ENCODE peak calls at places on chromosomes 1 and 21, in nine cellular contexts. U is activated naive CD4-positive, alpha-beta T cell; E is NCI-H1105; A is EL; Z is RPMI7951; C is Caki2; S is mucosa of descending colon; N is GM04504; Y is naive thymus-derived CD4-positive, alpha-beta T cell. B is an unnamed sample.

GRCh38 chr1:200129480-200129879 is 102.0 kb downstream of the NR5A2 start:
- DNase-seq in U (no peak), E (no peak), A (no peak), Z (no peak), C (no peak), S (no peak), N (no peak), Y (peak), B (no peak)

GRCh38 chr1:244280859-244281258 is 170.8 kb downstream of the ADSS2 start:
- DNase-seq in U (no peak), E (no peak), A (peak), Z (peak), C (peak), S (no peak), N (no peak), Y (no peak), B (no peak)

GRCh38 chr1:207025144-207025880 is 7.2 kb downstream of the C1orf116 start:
- DNase-seq in U (no peak), E (no peak), A (peak), Z (peak), C (peak), S (no peak), N (no peak), Y (no peak), B (peak)

GRCh38 chr1:3911981-3912808 is 12.1 kb upstream of the C1orf174 start:
- DNase-seq in U (no peak), E (no peak), A (no peak), Z (no peak), C (no peak), S (no peak), N (no peak), Y (no peak), B (no peak)

GRCh38 chr1:67616394-67616985 is 68.5 kb upstream of the GADD45A start:
- DNase-seq in U (no peak), E (no peak), A (peak), Z (no peak), C (no peak), S (no peak), N (no peak), Y (no peak), B (no peak)

GRCh38 chr21:27802816-27803475 is 836.1 kb upstream of the ADAMTS5 start:
- DNase-seq in U (no peak), E (peak), A (peak), Z (peak), C (peak), S (no peak), N (no peak), Y (peak), B (peak)

GRCh38 chr1:107061886-107062285 is 5.4 kb downstream of the PRMT6 start:
- DNase-seq in U (no peak), E (no peak), A (no peak), Z (no peak), C (no peak), S (no peak), N (no peak), Y (no peak), B (no peak)

GRCh38 chr1:205343431-205344009 is 13.2 kb downstream of the KLHDC8A start:
- DNase-seq in U (no peak), E (peak), A (no peak), Z (no peak), C (no peak), S (no peak), N (no peak), Y (no peak), B (peak)

GRCh38 chr1:41319803-41320711 is 41.2 kb upstream of the FOXO6 start:
- DNase-seq in U (no peak), E (no peak), A (no peak), Z (no peak), C (no peak), S (no peak), N (no peak), Y (no peak), B (peak)

GRCh38 chr1:107777664-107778047 is 187.3 kb downstream of the VAV3 start:
- DNase-seq in U (no peak), E (no peak), A (no peak), Z (no peak), C (no peak), S (no peak), N (no peak), Y (no peak), B (no peak)

GRCh38 chr1:114072246-114072645 is 81.4 kb downstream of the SYT6 start:
- DNase-seq in U (no peak), E (no peak), A (no peak), Z (no peak), C (no peak), S (no peak), N (no peak), Y (no peak), B (no peak)

GRCh38 chr21:29187939-29188338 is 57.5 kb downstream of the MAP3K7CL start:
- DNase-seq in U (no peak), E (no peak), A (peak), Z (peak), C (no peak), S (no peak), N (peak), Y (no peak), B (peak)

GRCh38 chr1:21914880-21915640 is 22.1 kb downstream of the HSPG2 start:
- DNase-seq in U (no peak), E (peak), A (no peak), Z (no peak), C (no peak), S (peak), N (no peak), Y (no peak), B (peak)

GRCh38 chr1:234634387-234634786 is 24.4 kb upstream of the IRF2BP2 start:
- DNase-seq in U (no peak), E (no peak), A (no peak), Z (no peak), C (no peak), S (no peak), N (no peak), Y (no peak), B (no peak)

GRCh38 chr1:18452550-18452949 is 28.2 kb upstream of the KLHDC7A start:
- DNase-seq in U (no peak), E (peak), A (no peak), Z (peak), C (peak), S (no peak), N (no peak), Y (peak), B (no peak)

GRCh38 chr1:161068306-161069200 is 1.1 kb downstream of the ARHGAP30 start:
- DNase-seq in U (peak), E (no peak), A (peak), Z (no peak), C (no peak), S (peak), N (no peak), Y (peak), B (no peak)

GRCh38 chr1:96416111-96416595 is 305.4 kb upstream of the PTBP2 start:
- DNase-seq in U (no peak), E (no peak), A (peak), Z (peak), C (no peak), S (no peak), N (peak), Y (no peak), B (no peak)

GRCh38 chr1:17370618-17371017 is 1.4 kb upstream of the PADI6 start:
- DNase-seq in U (no peak), E (no peak), A (no peak), Z (no peak), C (peak), S (no peak), N (no peak), Y (no peak), B (no peak)

GRCh38 chr1:173406783-173407230 is 70.3 kb upstream of the PRDX6 start:
- DNase-seq in U (no peak), E (no peak), A (no peak), Z (no peak), C (no peak), S (no peak), N (no peak), Y (peak), B (no peak)

GRCh38 chr1:157147906-157148717 is 9.9 kb upstream of the ETV3 start:
- DNase-seq in U (no peak), E (no peak), A (peak), Z (peak), C (peak), S (no peak), N (no peak), Y (no peak), B (no peak)

GRCh38 chr1:3771108-3772026 is 1.2 kb upstream of the SMIM1 start:
- DNase-seq in U (no peak), E (no peak), A (no peak), Z (no peak), C (no peak), S (peak), N (no peak), Y (no peak), B (no peak)

GRCh38 chr21:39956586-39956985 is 89.3 kb downstream of the PCP4 start:
- DNase-seq in U (no peak), E (no peak), A (no peak), Z (no peak), C (no peak), S (no peak), N (no peak), Y (no peak), B (no peak)

GRCh38 chr21:36068748-36069398 is 951 bp upstream of the CBR1 start:
- DNase-seq in U (no peak), E (no peak), A (no peak), Z (no peak), C (peak), S (no peak), N (no peak), Y (no peak), B (no peak)

GRCh38 chr1:216210081-216210480 is 213.2 kb downstream of the USH2A start:
- DNase-seq in U (no peak), E (no peak), A (peak), Z (no peak), C (no peak), S (no peak), N (peak), Y (no peak), B (no peak)

GRCh38 chr1:19863804-19864203 is 18.4 kb upstream of the OTUD3 start:
- DNase-seq in U (no peak), E (no peak), A (peak), Z (no peak), C (peak), S (no peak), N (no peak), Y (no peak), B (no peak)

GRCh38 chr1:230212405-230212936 is 145.4 kb downstream of the GALNT2 start:
- DNase-seq in U (no peak), E (no peak), A (no peak), Z (no peak), C (no peak), S (no peak), N (no peak), Y (no peak), B (no peak)

GRCh38 chr1:227938911-227939790 is 8.6 kb downstream of the WNT9A start:
- DNase-seq in U (no peak), E (no peak), A (no peak), Z (peak), C (no peak), S (peak), N (no peak), Y (no peak), B (no peak)

GRCh38 chr1:192729500-192729899 is 79.3 kb upstream of the RGS2 start:
- DNase-seq in U (no peak), E (no peak), A (no peak), Z (no peak), C (no peak), S (no peak), N (no peak), Y (no peak), B (no peak)

GRCh38 chr1:41436281-41437010 is 48.0 kb downstream of the EDN2 start:
- DNase-seq in U (no peak), E (no peak), A (no peak), Z (no peak), C (no peak), S (no peak), N (no peak), Y (no peak), B (no peak)

GRCh38 chr21:39575778-39576177 is 37.0 kb upstream of the B3GALT5 start:
- DNase-seq in U (no peak), E (no peak), A (peak), Z (peak), C (no peak), S (no peak), N (no peak), Y (no peak), B (no peak)

GRCh38 chr1:75725256-75725655 is 747 bp downstream of the ACADM start:
- DNase-seq in U (no peak), E (no peak), A (peak), Z (no peak), C (no peak), S (no peak), N (no peak), Y (no peak), B (no peak)

GRCh38 chr1:155835548-155835947 is 21.5 kb downstream of the GON4L start:
- DNase-seq in U (no peak), E (no peak), A (no peak), Z (no peak), C (no peak), S (no peak), N (no peak), Y (no peak), B (no peak)

GRCh38 chr1:219476116-219476515 is 136.8 kb downstream of the ZC3H11B start:
- DNase-seq in U (no peak), E (no peak), A (no peak), Z (no peak), C (no peak), S (no peak), N (no peak), Y (no peak), B (no peak)

GRCh38 chr1:4468386-4468785 is 186.0 kb upstream of the AJAP1 start:
- DNase-seq in U (no peak), E (no peak), A (no peak), Z (no peak), C (no peak), S (no peak), N (no peak), Y (no peak), B (no peak)

GRCh38 chr1:109981128-109981379 is 3.5 kb upstream of the AHCYL1 start:
- DNase-seq in U (no peak), E (no peak), A (no peak), Z (no peak), C (no peak), S (no peak), N (no peak), Y (no peak), B (no peak)